ENCODE peak calls at places on chromosomes 2 and 18, in four cellular contexts. B, N, C and K are unnamed samples.

GRCh38 chr18:62555135-62555534 is 32.3 kb downstream of the ZCCHC2 start:
- DNase-seq in N (peak; percentile 19), C (peak; percentile 77), B (no peak), K (no peak)

GRCh38 chr2:241193276-241193675 is 4.8 kb downstream of the ANO7 start:
- DNase-seq in C (no peak), N (no peak), B (no peak), K (no peak)

GRCh38 chr2:189880429-189880828 is 96.2 kb downstream of the PMS1 start:
- DNase-seq in N (no peak), C (no peak), B (no peak), K (no peak)

GRCh38 chr18:22549260-22549937 is 131.7 kb upstream of the CTAGE1 start:
- DNase-seq in B (no peak), N (no peak), C (no peak), K (no peak)

GRCh38 chr2:136206613-136207012 is 88.7 kb upstream of the CXCR4 start:
- DNase-seq in N (no peak), B (no peak), C (no peak), K (peak; percentile 79)

GRCh38 chr2:108621087-108621559 is 86.9 kb downstream of the LIMS1 start:
- DNase-seq in B (peak; percentile 56), N (peak; percentile 51), C (peak; percentile 46), K (no peak)

GRCh38 chr2:145066151-145066661 is 546.3 kb upstream of the ZEB2 start:
- DNase-seq in N (no peak), B (no peak), C (peak; percentile 5), K (no peak)

GRCh38 chr2:208020253-208020652 is 5.1 kb downstream of the PLEKHM3 start:
- DNase-seq in B (no peak), C (no peak), N (no peak), K (no peak)

GRCh38 chr2:46001741-46002506 is 295.3 kb upstream of the EPAS1 start:
- DNase-seq in B (no peak), C (peak; percentile 87), N (no peak), K (no peak)

GRCh38 chr2:48829036-48829435 is 73.5 kb upstream of the LHCGR start:
- DNase-seq in B (peak; percentile 10), C (peak; percentile 82), N (no peak), K (no peak)

GRCh38 chr2:133972786-133973185 is 281.1 kb upstream of the MGAT5 start:
- DNase-seq in B (no peak), N (no peak), C (peak; percentile 70), K (no peak)

GRCh38 chr2:31239842-31240198 is 5.9 kb downstream of the EHD3 start:
- DNase-seq in C (peak; percentile 42), B (no peak), N (no peak), K (no peak)

GRCh38 chr2:60581461-60582282 is 28.2 kb upstream of the BCL11A start:
- DNase-seq in C (peak; percentile 27), B (peak; percentile 58), N (peak; percentile 86), K (no peak)

GRCh38 chr2:44753552-44754285 is 187.8 kb upstream of the SIX3 start:
- DNase-seq in C (no peak), B (no peak), N (no peak), K (peak; percentile 64)

GRCh38 chr18:6414723-6415362 is at the start of gene L3MBTL4:
- DNase-seq in C (no peak), B (no peak), N (no peak), K (no peak)

GRCh38 chr2:98923244-98923940 is 12.6 kb downstream of the CRACDL start:
- DNase-seq in B (no peak), N (peak; percentile 21), C (no peak), K (no peak)

GRCh38 chr2:105545731-105546622 is 147.1 kb upstream of the FHL2 start:
- DNase-seq in N (peak; percentile 80), C (peak; percentile 62), B (peak; percentile 68), K (no peak)

GRCh38 chr2:206127656-206128055 is 31.6 kb downstream of the NDUFS1 start:
- DNase-seq in C (peak; percentile 24), N (no peak), B (peak; percentile 49), K (no peak)

GRCh38 chr2:86695053-86695691 is 24.9 kb upstream of the RMND5A start:
- DNase-seq in C (peak; percentile 10), B (peak; percentile 92), N (no peak), K (no peak)

GRCh38 chr2:6924101-6924917 is 7.1 kb downstream of the RNF144A start:
- DNase-seq in N (no peak), C (no peak), B (no peak), K (no peak)

GRCh38 chr2:239977111-239977510 is 48.0 kb downstream of the NDUFA10 start:
- DNase-seq in N (no peak), C (no peak), B (no peak), K (no peak)

GRCh38 chr2:239979243-239980023 is 45.7 kb downstream of the NDUFA10 start:
- DNase-seq in N (no peak), B (no peak), C (no peak), K (no peak)

GRCh38 chr2:239983004-239983778 is 42.0 kb downstream of the NDUFA10 start:
- DNase-seq in C (no peak), N (no peak), B (no peak), K (no peak)

GRCh38 chr2:239975665-239976064 is 49.5 kb downstream of the NDUFA10 start:
- DNase-seq in C (no peak), N (no peak), B (no peak), K (no peak)

DNA sequence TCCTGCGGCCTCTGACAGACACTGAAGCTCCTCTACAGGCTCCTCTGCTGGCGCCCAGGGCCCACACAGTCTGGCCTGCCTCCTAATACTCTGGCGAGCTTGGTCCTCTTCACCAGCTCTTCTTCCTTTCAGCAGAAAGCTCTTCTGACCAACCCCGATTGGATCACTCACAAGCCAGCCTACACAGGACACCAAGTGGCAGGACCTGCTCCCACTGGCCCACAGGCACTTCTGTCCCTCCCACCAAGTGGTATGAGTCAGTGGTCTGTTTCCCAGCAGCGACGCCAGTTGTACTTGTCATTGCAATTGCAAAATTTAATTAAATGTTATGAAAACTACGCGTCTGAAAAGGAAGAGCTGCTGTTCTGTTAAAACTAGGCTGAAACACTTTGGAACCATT is 46.8 kb downstream of the NDUFA10 start:
- DNase-seq in N (no peak), C (peak; percentile 15), B (no peak), K (no peak)
- TF ChIP-seq RCOR1 in N (no peak), C (no peak), B (no peak), K (no peak)

DNA sequence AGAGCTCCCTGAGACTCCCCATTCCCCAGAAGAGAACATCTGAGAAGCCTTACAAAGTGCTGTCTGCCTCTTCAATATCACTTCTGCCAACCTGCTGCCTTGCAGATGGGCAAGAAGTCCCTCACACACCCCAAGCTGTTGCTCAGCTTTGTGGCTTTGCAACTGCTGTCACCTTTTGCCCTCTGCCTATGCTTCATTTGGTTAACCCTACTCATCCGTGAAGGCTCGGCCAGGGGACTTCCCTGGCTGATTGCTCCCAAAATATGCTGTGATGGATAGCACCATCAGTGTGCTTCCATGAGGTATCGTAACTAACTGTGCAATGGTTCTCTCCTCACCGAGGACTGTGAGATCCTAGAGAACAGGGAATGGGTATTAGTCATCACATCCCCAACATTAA is 88.9 kb upstream of the CYP1B1 start:
- DNase-seq in N (no peak), B (no peak), C (no peak), K (peak; percentile 56)
- TF ChIP-seq RCOR1 in N (no peak), B (no peak), C (no peak), K (no peak)

GRCh38 chr18:26656944-26657536 is 108.7 kb upstream of the KCTD1 start:
- DNase-seq in B (peak; percentile 48), C (peak; percentile 36), N (no peak), K (no peak)
- TF ChIP-seq RCOR1 in B (no peak), C (no peak), N (no peak), K (no peak)

DNA sequence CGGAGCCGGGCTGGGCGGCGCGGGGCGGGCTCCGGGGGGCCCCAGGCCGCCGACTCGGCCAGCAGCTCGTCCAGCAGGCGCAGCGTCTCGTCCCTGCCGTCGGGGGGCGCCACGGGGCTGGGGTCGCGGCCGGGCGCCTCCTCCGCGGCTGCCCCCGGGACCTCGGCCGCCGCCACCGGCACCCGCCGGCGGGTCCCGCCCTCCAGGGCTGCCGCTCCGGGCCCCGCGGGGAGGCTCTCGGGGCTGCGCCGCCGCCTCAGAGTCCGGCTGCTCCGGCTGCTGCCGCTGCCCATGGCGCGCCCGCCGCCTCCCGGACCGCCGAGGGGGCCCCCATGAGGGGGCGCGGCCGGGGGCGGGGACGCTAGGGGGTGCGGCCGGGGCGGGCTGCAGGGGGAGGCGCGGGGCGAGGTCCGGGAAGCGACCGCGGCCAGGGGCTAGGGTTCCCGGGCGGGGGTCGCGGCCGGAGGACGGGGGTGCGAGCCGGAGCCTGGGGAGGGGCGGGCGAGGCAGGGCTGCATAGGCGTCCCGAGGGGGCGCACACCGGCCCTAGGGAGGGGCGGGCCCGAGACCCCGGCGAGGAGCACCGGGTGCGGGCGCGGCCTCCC is at the start of gene CYS1:
- DNase-seq in C (no peak), B (peak; percentile 57), N (peak; percentile 82), K (no peak)
- TF ChIP-seq RCOR1 in C (no peak), B (no peak), N (no peak), K (no peak)

DNA sequence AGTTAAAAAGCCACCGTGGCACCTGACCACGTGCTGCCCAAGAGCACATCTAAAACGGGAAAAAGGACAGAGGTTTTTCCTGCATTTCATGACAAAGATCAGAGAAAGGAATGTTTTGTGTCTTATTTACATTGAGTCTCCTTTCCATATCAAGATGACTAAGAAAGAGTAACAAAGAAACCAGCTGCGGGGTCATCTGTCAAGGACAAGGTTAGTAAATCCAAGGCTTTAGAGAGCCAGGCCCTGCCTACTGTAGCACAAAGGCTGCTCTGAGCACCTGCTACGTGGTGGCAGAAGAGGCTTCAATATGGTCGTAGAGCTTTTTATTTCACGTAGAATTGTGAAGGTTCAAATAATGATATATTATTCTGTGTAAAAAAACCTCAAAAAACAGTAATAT is 51.0 kb downstream of the PRELID3A start:
- DNase-seq in B (no peak), C (peak; percentile 34), N (no peak), K (no peak)
- TF ChIP-seq RCOR1 in B (no peak), C (no peak), N (no peak), K (no peak)

GRCh38 chr2:150178591-150178990 is 308.9 kb downstream of the RND3 start:
- DNase-seq in C (no peak), N (no peak), B (no peak), K (no peak)

GRCh38 chr2:150171065-150171548 is 316.4 kb downstream of the RND3 start:
- DNase-seq in C (no peak), B (no peak), N (no peak), K (no peak)

GRCh38 chr2:150169230-150169629 is 318.2 kb downstream of the RND3 start:
- DNase-seq in N (no peak), B (peak; percentile 55), C (peak; percentile 54), K (no peak)

GRCh38 chr2:150174396-150174795 is 313.1 kb downstream of the RND3 start:
- DNase-seq in B (no peak), N (no peak), C (no peak), K (no peak)

GRCh38 chr2:150175034-150175433 is 312.4 kb downstream of the RND3 start:
- DNase-seq in N (no peak), B (no peak), C (no peak), K (no peak)
- TF ChIP-seq RCOR1 in N (no peak), B (no peak), C (no peak), K (no peak)

DNA sequence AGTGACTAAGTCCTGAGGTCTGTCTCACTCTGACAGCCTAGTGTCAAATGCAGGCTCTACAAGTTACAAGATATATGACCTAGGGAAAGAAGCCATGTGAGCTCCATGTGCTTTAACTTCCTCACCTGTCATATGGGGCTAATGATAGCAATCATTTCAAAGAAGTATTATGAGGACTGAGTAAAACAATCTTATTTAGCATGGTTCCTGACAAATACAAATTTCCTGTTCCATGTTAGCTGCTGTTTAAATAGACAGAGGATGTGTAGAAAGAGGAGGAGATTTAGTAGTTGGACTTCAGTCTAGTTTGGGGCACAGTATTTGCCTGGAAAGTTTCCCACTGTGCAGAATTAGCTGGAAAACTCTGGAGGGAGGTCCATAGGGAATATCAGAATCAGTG is 545.8 kb downstream of the CNTNAP5 start:
- DNase-seq in B (no peak), N (no peak), C (no peak), K (no peak)
- TF ChIP-seq RCOR1 in B (no peak), N (no peak), C (no peak), K (no peak)